ENCODE peak calls at places on chromosomes 3 and 15, in eight cellular contexts. H, G, A, N, D, Z, E and V are unnamed samples.
A peak's percentile ranks its signal among the peaks of the same experiment; 100 is the strongest.

GRCh38 chr15:89855948-89856347 is 37.8 kb downstream of the AP3S2 start:
- DNase-seq in H (no peak), G (no peak), A (no peak), N (no peak), D (no peak), Z (no peak), E (no peak), V (no peak)

GRCh38 chr3:101069796-101070195 is 76.6 kb upstream of the ABI3BP start:
- DNase-seq in H (no peak), G (no peak), A (no peak), N (no peak), D (no peak), Z (no peak), E (no peak), V (no peak)

GRCh38 chr3:82474711-82475110 is 713.3 kb upstream of the GBE1 start:
- DNase-seq in H (no peak), G (no peak), A (peak; percentile 5), N (no peak), D (no peak), Z (no peak), E (no peak), V (no peak)

GRCh38 chr3:138332472-138333073 is 2.9 kb upstream of the NME9 start:
- DNase-seq in H (no peak), G (peak; percentile 44), A (no peak), N (no peak), D (no peak), Z (no peak), E (no peak), V (no peak)

GRCh38 chr3:1561397-1561796 is 468.6 kb downstream of the CNTN6 start:
- DNase-seq in H (no peak), G (no peak), A (no peak), N (no peak), D (no peak), Z (no peak), E (no peak), V (no peak)

GRCh38 chr3:101703169-101703568 is 16.7 kb upstream of the RPL24 start:
- DNase-seq in H (no peak), G (no peak), A (no peak), N (no peak), D (no peak), Z (no peak), E (no peak), V (no peak)

GRCh38 chr15:63093486-63094205 is 28.0 kb upstream of the LACTB start:
- DNase-seq in H (peak; percentile 72), G (peak; percentile 55), A (peak; percentile 56), N (peak; percentile 85), D (peak; percentile 56), Z (peak; percentile 69), E (peak; percentile 81), V (peak; percentile 69)

GRCh38 chr3:150635526-150635925 is 32.4 kb downstream of the SELENOT start:
- DNase-seq in H (no peak), G (no peak), A (no peak), N (no peak), D (no peak), Z (no peak), E (no peak), V (no peak)

GRCh38 chr3:128997486-128997885 is 3.6 kb upstream of the CFAP92 start:
- DNase-seq in H (no peak), G (no peak), A (no peak), N (no peak), D (no peak), Z (no peak), E (no peak), V (no peak)

GRCh38 chr3:186105543-186105942 is 3.3 kb downstream of the ETV5 start:
- DNase-seq in H (no peak), G (no peak), A (no peak), N (no peak), D (no peak), Z (no peak), E (no peak), V (no peak)

GRCh38 chr15:40793216-40793989 is 13.5 kb upstream of the ZFYVE19 start:
- DNase-seq in H (peak; percentile 23), G (peak; percentile 49), A (peak; percentile 74), N (peak; percentile 48), D (no peak), Z (peak; percentile 35), E (no peak), V (no peak)

GRCh38 chr3:48411041-48411588 is 18.8 kb downstream of the PLXNB1 start:
- DNase-seq in H (no peak), G (no peak), A (no peak), N (no peak), D (no peak), Z (no peak), E (no peak), V (no peak)

GRCh38 chr15:85142324-85142723 is 160.7 kb downstream of the PDE8A start:
- DNase-seq in H (no peak), G (peak; percentile 15), A (peak; percentile 21), N (no peak), D (no peak), Z (no peak), E (no peak), V (no peak)